ENCODE peak calls at places on chromosome 11, in five cellular contexts. One of them, this sample, is unnamed.

GRCh38 chr11:3123761-3124733 is 41.1 kb downstream of the OSBPL5 start:
- DNase-seq in K562: no peak
- DNase-seq in HCT116: peak
- DNase-seq in H1: no peak
- DNase-seq in HepG2: no peak
- DNase-seq in this sample: no peak

GRCh38 chr11:20251496-20251895 is 91.2 kb upstream of the DBX1 start:
- DNase-seq in K562: no peak
- DNase-seq in HCT116: no peak
- DNase-seq in H1: no peak
- DNase-seq in HepG2: no peak
- DNase-seq in this sample: no peak

GRCh38 chr11:130190371-130190881 is 30.8 kb downstream of the ST14 start:
- DNase-seq in K562: no peak
- DNase-seq in HCT116: no peak
- DNase-seq in H1: no peak
- DNase-seq in HepG2: no peak
- DNase-seq in this sample: no peak

GRCh38 chr11:6319879-6320410 is 356 bp downstream of the CAVIN3 start:
- DNase-seq in K562: peak
- DNase-seq in HCT116: peak
- DNase-seq in H1: no peak
- DNase-seq in HepG2: no peak
- DNase-seq in this sample: peak

GRCh38 chr11:129093283-129093682 is 98.8 kb downstream of the ARHGAP32 start:
- DNase-seq in K562: no peak
- DNase-seq in HCT116: no peak
- DNase-seq in H1: no peak
- DNase-seq in HepG2: no peak
- DNase-seq in this sample: no peak

GRCh38 chr11:23205156-23205871 is 345.0 kb upstream of the CCDC179 start:
- DNase-seq in K562: no peak
- DNase-seq in HCT116: no peak
- DNase-seq in H1: no peak
- DNase-seq in HepG2: no peak
- DNase-seq in this sample: no peak

GRCh38 chr11:44564653-44565007 is 833 bp upstream of the CD82 start:
- DNase-seq in K562: peak
- DNase-seq in HCT116: no peak
- DNase-seq in H1: no peak
- DNase-seq in HepG2: no peak
- DNase-seq in this sample: no peak

GRCh38 chr11:121965330-121965729 is 150.7 kb downstream of the BLID start:
- DNase-seq in K562: no peak
- DNase-seq in HCT116: no peak
- DNase-seq in H1: no peak
- DNase-seq in HepG2: no peak
- DNase-seq in this sample: no peak

GRCh38 chr11:9527481-9528140 is 45.9 kb upstream of the WEE1 start:
- DNase-seq in K562: no peak
- DNase-seq in HCT116: peak
- DNase-seq in H1: no peak
- DNase-seq in HepG2: no peak
- DNase-seq in this sample: no peak

GRCh38 chr11:119684361-119685072 is 44.5 kb downstream of the NECTIN1 start:
- DNase-seq in K562: peak
- DNase-seq in HCT116: no peak
- DNase-seq in H1: no peak
- DNase-seq in HepG2: peak
- DNase-seq in this sample: no peak

GRCh38 chr11:134508219-134508990 is 96.4 kb upstream of the B3GAT1 start:
- DNase-seq in K562: no peak
- DNase-seq in HCT116: no peak
- DNase-seq in H1: no peak
- DNase-seq in HepG2: no peak
- DNase-seq in this sample: no peak

GRCh38 chr11:1333091-1333772 is 23.8 kb upstream of the TOLLIP start:
- DNase-seq in K562: no peak
- DNase-seq in HCT116: no peak
- DNase-seq in H1: no peak
- DNase-seq in HepG2: peak
- DNase-seq in this sample: no peak

GRCh38 chr11:73359930-73360742 is 16.1 kb upstream of the RELT start:
- DNase-seq in K562: peak
- DNase-seq in HCT116: no peak
- DNase-seq in H1: peak
- DNase-seq in HepG2: peak
- DNase-seq in this sample: peak
- TF ChIP-seq YY1 in K562: no peak
- TF ChIP-seq YY1 in HCT116: no peak
- TF ChIP-seq YY1 in H1: no peak
- TF ChIP-seq YY1 in HepG2: no peak
- TF ChIP-seq YY1 in this sample: no peak

DNA sequence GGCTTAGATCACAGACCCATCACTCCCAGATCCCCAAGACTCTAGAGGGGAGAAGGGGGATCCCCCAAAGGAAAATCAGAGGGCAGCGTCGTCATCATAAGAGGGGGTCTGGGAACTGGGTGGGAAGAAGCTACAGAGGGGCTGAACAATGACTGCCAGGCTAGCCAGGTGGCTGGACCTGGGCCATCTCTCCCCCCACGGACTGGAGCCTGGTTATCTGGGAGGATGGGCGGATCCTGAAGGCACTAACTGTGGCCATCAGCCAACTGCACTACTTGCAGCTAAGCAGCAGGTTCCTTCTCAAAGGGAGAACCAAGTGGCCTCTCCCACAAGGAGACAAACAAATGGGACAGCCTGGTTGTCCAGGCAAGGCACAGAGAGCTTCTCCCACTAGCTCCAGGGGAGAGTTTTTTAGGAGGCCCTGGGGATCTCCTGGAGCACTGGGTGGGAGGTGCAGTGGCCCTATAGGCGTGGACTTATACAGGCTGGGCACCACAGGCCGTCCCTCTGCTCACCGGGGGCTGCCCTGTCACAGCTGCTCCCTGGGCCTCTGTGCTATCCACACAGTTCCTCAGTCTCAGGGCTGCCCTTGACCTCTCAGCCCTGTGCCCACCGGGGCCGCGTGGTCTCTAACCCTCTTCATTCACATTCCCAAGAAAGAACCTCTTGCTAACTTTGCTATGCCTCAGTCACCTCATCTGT is 15.4 kb downstream of the P2RY6 start:
- DNase-seq in K562: peak
- DNase-seq in HCT116: no peak
- DNase-seq in H1: no peak
- DNase-seq in HepG2: no peak
- DNase-seq in this sample: no peak
- H3K4me3 ChIP-seq in K562: no peak
- H3K4me3 ChIP-seq in HCT116: no peak
- H3K4me3 ChIP-seq in H1: no peak
- H3K4me3 ChIP-seq in HepG2: no peak
- H3K4me3 ChIP-seq in this sample: no peak

GRCh38 chr11:62001450-62002178 is 34.2 kb upstream of the FTH1 start:
- DNase-seq in K562: no peak
- DNase-seq in HCT116: no peak
- DNase-seq in H1: no peak
- DNase-seq in HepG2: peak
- DNase-seq in this sample: no peak

GRCh38 chr11:62005231-62005661 is 37.8 kb upstream of the FTH1 start:
- DNase-seq in K562: no peak
- DNase-seq in HCT116: no peak
- DNase-seq in H1: no peak
- DNase-seq in HepG2: no peak
- DNase-seq in this sample: no peak

GRCh38 chr11:62008177-62008576 is 40.7 kb upstream of the FTH1 start:
- DNase-seq in K562: no peak
- DNase-seq in HCT116: no peak
- DNase-seq in H1: no peak
- DNase-seq in HepG2: no peak
- DNase-seq in this sample: no peak

GRCh38 chr11:62000539-62001446 is 33.4 kb upstream of the FTH1 start:
- DNase-seq in K562: no peak
- DNase-seq in HCT116: no peak
- DNase-seq in H1: no peak
- DNase-seq in HepG2: peak
- DNase-seq in this sample: no peak

DNA sequence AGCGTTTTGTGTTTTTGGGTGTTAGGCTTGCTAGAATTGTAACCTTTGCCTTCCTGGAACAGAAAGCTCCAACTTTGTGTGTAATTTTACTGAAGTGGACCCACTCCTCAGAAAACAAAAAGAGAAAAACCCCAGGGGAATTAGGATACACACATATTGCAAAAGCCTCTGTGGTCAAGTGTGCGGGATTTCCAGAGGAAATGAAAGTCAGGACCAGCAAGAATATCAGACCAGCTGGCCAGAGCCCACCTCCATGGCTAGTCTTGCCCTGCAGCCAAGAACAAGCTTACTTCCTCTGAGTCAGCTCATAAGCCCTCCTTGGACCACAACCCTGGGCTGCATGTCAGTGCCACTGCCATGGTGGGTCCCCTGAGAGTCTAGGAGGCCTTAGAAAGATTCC is 37.0 kb upstream of the FTH1 start:
- DNase-seq in K562: no peak
- DNase-seq in HCT116: no peak
- DNase-seq in H1: no peak
- DNase-seq in HepG2: no peak
- DNase-seq in this sample: no peak
- TF ChIP-seq ZNF274 in K562: no peak
- TF ChIP-seq ZNF274 in HCT116: no peak
- TF ChIP-seq ZNF274 in H1: no peak
- TF ChIP-seq ZNF274 in HepG2: no peak
- TF ChIP-seq ZNF274 in this sample: no peak

GRCh38 chr11:100561325-100561724 is 125.8 kb upstream of the ARHGAP42 start:
- DNase-seq in K562: no peak
- DNase-seq in HCT116: no peak
- DNase-seq in H1: no peak
- DNase-seq in HepG2: no peak
- DNase-seq in this sample: no peak

GRCh38 chr11:100557830-100558611 is 129.1 kb upstream of the ARHGAP42 start:
- DNase-seq in K562: no peak
- DNase-seq in HCT116: no peak
- DNase-seq in H1: no peak
- DNase-seq in HepG2: no peak
- DNase-seq in this sample: no peak

GRCh38 chr11:100562102-100562501 is 125.0 kb upstream of the ARHGAP42 start:
- DNase-seq in K562: no peak
- DNase-seq in HCT116: no peak
- DNase-seq in H1: no peak
- DNase-seq in HepG2: no peak
- DNase-seq in this sample: no peak

GRCh38 chr11:100560606-100561005 is 126.5 kb upstream of the ARHGAP42 start:
- DNase-seq in K562: no peak
- DNase-seq in HCT116: no peak
- DNase-seq in H1: no peak
- DNase-seq in HepG2: no peak
- DNase-seq in this sample: no peak

DNA sequence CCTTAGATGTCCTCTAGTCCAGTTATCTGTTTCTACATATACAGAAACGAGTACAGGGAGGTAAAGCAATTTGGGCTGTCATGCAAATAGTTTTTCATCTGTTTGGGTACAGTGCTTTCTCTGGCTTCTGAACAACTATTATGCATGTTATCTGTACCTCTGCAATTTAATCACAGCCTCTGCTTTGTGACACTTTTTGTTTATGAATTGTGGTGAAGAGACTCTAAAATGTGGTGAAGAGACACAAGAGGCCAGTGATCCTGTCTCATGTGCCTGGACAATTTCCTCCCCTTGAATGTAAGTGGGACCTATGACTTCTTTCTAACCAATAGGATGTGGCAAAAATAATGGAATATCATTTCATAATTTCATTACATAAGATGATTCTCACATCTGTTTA is 130.3 kb upstream of the ARHGAP42 start:
- DNase-seq in K562: no peak
- DNase-seq in HCT116: no peak
- DNase-seq in H1: no peak
- DNase-seq in HepG2: no peak
- DNase-seq in this sample: no peak
- TF ChIP-seq YY1 in K562: no peak
- TF ChIP-seq YY1 in HCT116: no peak
- TF ChIP-seq YY1 in H1: no peak
- TF ChIP-seq YY1 in HepG2: no peak
- TF ChIP-seq YY1 in this sample: no peak

GRCh38 chr11:86676010-86676409 is 3.6 kb upstream of the ME3 start:
- DNase-seq in K562: no peak
- DNase-seq in HCT116: no peak
- DNase-seq in H1: no peak
- DNase-seq in HepG2: no peak
- DNase-seq in this sample: no peak

GRCh38 chr11:86672007-86672621 is at the start of gene ME3:
- DNase-seq in K562: no peak
- DNase-seq in HCT116: no peak
- DNase-seq in H1: peak
- DNase-seq in HepG2: no peak
- DNase-seq in this sample: no peak

GRCh38 chr11:86673055-86673843 is 833 bp upstream of the ME3 start:
- DNase-seq in K562: no peak
- DNase-seq in HCT116: no peak
- DNase-seq in H1: no peak
- DNase-seq in HepG2: no peak
- DNase-seq in this sample: no peak

GRCh38 chr11:86674965-86675364 is 2.5 kb upstream of the ME3 start:
- DNase-seq in K562: no peak
- DNase-seq in HCT116: no peak
- DNase-seq in H1: no peak
- DNase-seq in HepG2: no peak
- DNase-seq in this sample: no peak

GRCh38 chr11:86673872-86674750 is 1.7 kb upstream of the ME3 start:
- DNase-seq in K562: no peak
- DNase-seq in HCT116: no peak
- DNase-seq in H1: no peak
- DNase-seq in HepG2: no peak
- DNase-seq in this sample: no peak
- H3K4me3 ChIP-seq in K562: no peak
- H3K4me3 ChIP-seq in HCT116: no peak
- H3K4me3 ChIP-seq in H1: no peak
- H3K4me3 ChIP-seq in HepG2: no peak
- H3K4me3 ChIP-seq in this sample: no peak